ENCODE peak calls at places on chromosome 1, in five cellular contexts. G is GM12865, R is activated B cell treated with CpG ODN at 0.5 μM for 24 hours, C is M059J, J is neural progenitor cell. U is an unnamed sample.

GRCh38 chr1:232508161-232508661 is 121.7 kb downstream of the SIPA1L2 start:
- DNase-seq in G (no peak), R (no peak), C (peak), J (peak), U (no peak)

GRCh38 chr1:214864896-214865688 is 217.4 kb upstream of the KCNK2 start:
- DNase-seq in G (no peak), R (no peak), C (peak), J (no peak), U (no peak)

GRCh38 chr1:36565576-36566501 is 83.1 kb upstream of the CSF3R start:
- DNase-seq in G (no peak), R (no peak), C (no peak), J (no peak), U (peak)

GRCh38 chr1:100538935-100539835 is 1.2 kb downstream of the GPR88 start:
- DNase-seq in G (no peak), R (no peak), C (peak), J (peak), U (peak)

GRCh38 chr1:154553056-154553822 is 5.2 kb downstream of the UBE2Q1 start:
- DNase-seq in G (no peak), R (no peak), C (no peak), J (no peak), U (no peak)

GRCh38 chr1:116375165-116375883 is 2.3 kb downstream of the ATP1A1 start:
- DNase-seq in G (peak), R (no peak), C (peak), J (no peak), U (no peak)

GRCh38 chr1:156963621-156964020 is 43.2 kb downstream of the LRRC71 start:
- DNase-seq in G (peak), R (no peak), C (no peak), J (no peak), U (no peak)

GRCh38 chr1:184302346-184302745 is 84.5 kb upstream of the C1orf21 start:
- DNase-seq in G (peak), R (no peak), C (no peak), J (no peak), U (no peak)

GRCh38 chr1:209527372-209527771 is 56.1 kb upstream of the CAMK1G start:
- DNase-seq in G (no peak), R (no peak), C (peak), J (no peak), U (no peak)

GRCh38 chr1:118931876-118932275 is 56.3 kb downstream of the TBX15 start:
- DNase-seq in G (no peak), R (no peak), C (no peak), J (no peak), U (no peak)

GRCh38 chr1:196115641-196116040 is 492.6 kb downstream of the KCNT2 start:
- DNase-seq in G (no peak), R (no peak), C (peak), J (peak), U (no peak)

GRCh38 chr1:12620142-12620865 is 2.3 kb upstream of the DHRS3 start:
- DNase-seq in G (peak), R (no peak), C (peak), J (no peak), U (no peak)

GRCh38 chr1:226489718-226490440 is 58.7 kb upstream of the STUM start:
- DNase-seq in G (no peak), R (no peak), C (no peak), J (no peak), U (no peak)

GRCh38 chr1:110164951-110165350 is 14.7 kb downstream of the SLC6A17 start:
- DNase-seq in G (no peak), R (no peak), C (no peak), J (no peak), U (no peak)

GRCh38 chr1:184052750-184053149 is 1.2 kb downstream of the TSEN15 start:
- DNase-seq in G (no peak), R (no peak), C (no peak), J (no peak), U (no peak)

GRCh38 chr1:76187436-76187835 is 112.9 kb downstream of the ST6GALNAC3 start:
- DNase-seq in G (no peak), R (no peak), C (no peak), J (no peak), U (no peak)

GRCh38 chr1:81679972-81680371 is 120.8 kb upstream of the ADGRL2 start:
- DNase-seq in G (no peak), R (no peak), C (peak), J (peak), U (no peak)

GRCh38 chr1:44714944-44715571 is 15.9 kb downstream of the RNU5D-1 start:
- DNase-seq in G (peak), R (no peak), C (peak), J (peak), U (peak)

GRCh38 chr1:238176441-238176840 is 285.7 kb upstream of the ZP4 start:
- DNase-seq in G (no peak), R (no peak), C (no peak), J (peak), U (no peak)

GRCh38 chr1:54272772-54273091 is 72.8 kb downstream of the MRPL37 start:
- DNase-seq in G (no peak), R (no peak), C (no peak), J (no peak), U (no peak)

GRCh38 chr1:15948600-15949452 is 27.1 kb downstream of the ZBTB17 start:
- DNase-seq in G (peak), R (no peak), C (peak), J (no peak), U (no peak)

GRCh38 chr1:19750101-19750881 is 49.4 kb downstream of the TMCO4 start:
- DNase-seq in G (no peak), R (no peak), C (peak), J (no peak), U (no peak)

GRCh38 chr1:231355171-231355570 is 17.1 kb downstream of the SPRTN start:
- DNase-seq in G (no peak), R (no peak), C (no peak), J (no peak), U (no peak)

GRCh38 chr1:42684139-42684538 is 1.9 kb downstream of the YBX1 start:
- DNase-seq in G (peak), R (no peak), C (no peak), J (peak), U (no peak)

GRCh38 chr1:192087334-192087733 is 70.9 kb upstream of the RGS18 start:
- DNase-seq in G (no peak), R (no peak), C (no peak), J (no peak), U (no peak)

GRCh38 chr1:41424581-41425118 is 59.8 kb downstream of the EDN2 start:
- DNase-seq in G (no peak), R (no peak), C (no peak), J (no peak), U (no peak)

GRCh38 chr1:183101841-183102276 is 78.6 kb downstream of the LAMC1 start:
- DNase-seq in G (peak), R (peak), C (no peak), J (peak), U (no peak)

GRCh38 chr1:64938991-64939390 is 27.4 kb downstream of the JAK1 start:
- DNase-seq in G (no peak), R (no peak), C (no peak), J (no peak), U (no peak)

GRCh38 chr1:216531308-216532239 is 108.3 kb upstream of the USH2A start:
- DNase-seq in G (no peak), R (no peak), C (peak), J (no peak), U (peak)

GRCh38 chr1:207112907-207113306 is 8.9 kb downstream of the C4BPA start:
- DNase-seq in G (no peak), R (no peak), C (no peak), J (no peak), U (no peak)

GRCh38 chr1:224541072-224541790 is 74.9 kb upstream of the CNIH3 start:
- DNase-seq in G (no peak), R (no peak), C (no peak), J (no peak), U (no peak)

GRCh38 chr1:219304227-219305226 is 130.8 kb downstream of the LYPLAL1 start:
- DNase-seq in G (no peak), R (no peak), C (peak), J (no peak), U (no peak)

GRCh38 chr1:154951901-154952657 is 3.8 kb downstream of the PBXIP1 start:
- DNase-seq in G (peak), R (no peak), C (no peak), J (no peak), U (no peak)

GRCh38 chr1:109530457-109531204 is 9.0 kb upstream of the GPR61 start:
- DNase-seq in G (no peak), R (no peak), C (no peak), J (peak), U (peak)